ENCODE peak calls at places on chromosomes 5 and 9, in seven cellular contexts. R, Z, W, S, G, V and X are unnamed samples.

GRCh38 chr5:110977927-110978326 is 93.6 kb upstream of the TSLP start:
- DNase-seq in R (no peak), Z (no peak), W (no peak), S (no peak), G (no peak), V (no peak), X (no peak)

GRCh38 chr5:31682847-31683246 is 43.9 kb downstream of the PDZD2 start:
- DNase-seq in R (no peak), Z (no peak), W (no peak), S (no peak), G (no peak), V (no peak), X (no peak)

GRCh38 chr9:135287627-135288026 is 192.0 kb upstream of the PPP1R26 start:
- DNase-seq in R (no peak), Z (no peak), W (no peak), S (no peak), G (no peak), V (no peak), X (peak; percentile 17)

GRCh38 chr9:1869843-1870242 is 145.3 kb upstream of the SMARCA2 start:
- DNase-seq in R (no peak), Z (no peak), W (no peak), S (no peak), G (peak; percentile 18), V (peak; percentile 83), X (no peak)

GRCh38 chr5:58060971-58061370 is 398.9 kb downstream of the PLK2 start:
- DNase-seq in R (no peak), Z (no peak), W (no peak), S (no peak), G (no peak), V (no peak), X (no peak)

GRCh38 chr9:128393171-128393761 is 22.1 kb downstream of the URM1 start:
- DNase-seq in R (no peak), Z (no peak), W (no peak), S (no peak), G (no peak), V (peak; percentile 88), X (no peak)

GRCh38 chr5:65927497-65928340 is 1.3 kb downstream of the ERBIN start:
- DNase-seq in R (no peak), Z (no peak), W (no peak), S (no peak), G (peak; percentile 52), V (no peak), X (no peak)

GRCh38 chr5:173247050-173247449 is 12.0 kb upstream of the NKX2-5 start:
- DNase-seq in R (no peak), Z (no peak), W (no peak), S (no peak), G (no peak), V (no peak), X (no peak)

GRCh38 chr5:91000743-91001142 is 382.4 kb downstream of the ARRDC3 start:
- DNase-seq in R (no peak), Z (no peak), W (no peak), S (no peak), G (no peak), V (no peak), X (no peak)

GRCh38 chr9:124242331-124243194 is 15.2 kb upstream of the NEK6 start:
- DNase-seq in R (no peak), Z (peak; percentile 64), W (no peak), S (no peak), G (no peak), V (peak; percentile 67), X (peak; percentile 52)